ENCODE peak calls at places on chromosomes 16 and 17, in seven cellular contexts. U, T, J, S, D, Y and K are unnamed samples.
A peak's percentile ranks its signal among the peaks of the same experiment; 100 is the strongest.

GRCh38 chr16:68065716-68066305 is 19.4 kb upstream of the NFATC3 start:
- DNase-seq in U (no peak), Y (no peak), T (peak; percentile 82), S (peak; percentile 82), J (no peak), D (no peak), K (no peak)

GRCh38 chr17:48555616-48556533 is 11.0 kb upstream of the HOXB2 start:
- DNase-seq in Y (no peak), S (peak; percentile 63), T (peak; percentile 75), U (no peak), D (no peak), J (peak; percentile 74), K (no peak)

GRCh38 chr16:59881366-59881765 is 1147.2 kb upstream of the GOT2 start:
- DNase-seq in S (no peak), U (no peak), Y (no peak), J (no peak), D (no peak), T (no peak), K (no peak)

GRCh38 chr17:31096106-31096436 is 1.3 kb downstream of the NF1 start:
- DNase-seq in D (no peak), S (no peak), J (no peak), U (no peak), T (peak; percentile 28), Y (no peak), K (no peak)

GRCh38 chr16:47834485-47835024 is 321.2 kb downstream of the ABCC12 start:
- DNase-seq in J (no peak), Y (no peak), U (no peak), S (no peak), D (no peak), T (no peak), K (no peak)

GRCh38 chr16:22379656-22380055 is 5.2 kb upstream of the CDR2 start:
- DNase-seq in T (no peak), J (no peak), Y (no peak), S (no peak), U (no peak), D (no peak), K (no peak)

GRCh38 chr16:27822529-27823437 is 240.7 kb downstream of the GSG1L start:
- DNase-seq in Y (no peak), S (no peak), T (no peak), U (no peak), D (no peak), J (no peak), K (no peak)

GRCh38 chr16:27816561-27816960 is 247.0 kb downstream of the GSG1L start:
- DNase-seq in J (no peak), Y (no peak), U (no peak), S (no peak), D (no peak), T (no peak), K (no peak)

GRCh38 chr16:9123871-9124270 is 32.4 kb downstream of the HAPSTR1 start:
- DNase-seq in Y (no peak), U (no peak), S (no peak), J (no peak), T (no peak), D (no peak), K (no peak)

GRCh38 chr17:44872131-44872768 is 24.6 kb downstream of the HIGD1B start:
- DNase-seq in Y (no peak), D (no peak), U (no peak), J (no peak), S (no peak), T (peak; percentile 18), K (no peak)

GRCh38 chr17:42153919-42154491 is 784 bp downstream of the RAB5C start:
- DNase-seq in S (peak; percentile 29), J (no peak), T (peak; percentile 4), D (no peak), U (no peak), Y (no peak), K (no peak)

GRCh38 chr17:16923097-16923903 is 48.6 kb downstream of the TNFRSF13B start:
- DNase-seq in T (no peak), J (no peak), S (no peak), D (no peak), Y (no peak), U (no peak), K (no peak)

GRCh38 chr17:52297230-52298010 is 138.9 kb upstream of the CA10 start:
- DNase-seq in Y (no peak), J (peak; percentile 20), D (peak; percentile 72), T (no peak), S (no peak), U (no peak), K (no peak)

GRCh38 chr16:80580109-80580832 is 39.5 kb downstream of the DYNLRB2 start:
- DNase-seq in S (peak; percentile 45), D (no peak), J (no peak), U (peak; percentile 70), T (peak; percentile 74), Y (no peak), K (peak; percentile 92)

GRCh38 chr16:67672739-67673662 is 6.4 kb downstream of the C16orf86 start:
- DNase-seq in T (peak; percentile 72), D (peak; percentile 88), Y (peak; percentile 56), S (peak; percentile 67), U (peak; percentile 36), J (peak; percentile 74), K (no peak)

GRCh38 chr16:67884684-67885083 is at the start of gene NRN1L:
- DNase-seq in J (peak; percentile 92), Y (peak; percentile 79), T (peak; percentile 89), U (no peak), D (peak; percentile 97), S (peak; percentile 89), K (no peak)

GRCh38 chr17:44191941-44192496 is 5.2 kb downstream of the TMUB2 start:
- DNase-seq in Y (no peak), U (no peak), D (no peak), S (no peak), J (no peak), T (no peak), K (no peak)

GRCh38 chr17:75896360-75897075 is at the start of gene TRIM65:
- DNase-seq in Y (no peak), T (peak; percentile 75), S (peak; percentile 74), D (peak; percentile 88), U (peak; percentile 72), J (peak; percentile 91), K (peak; percentile 25)

GRCh38 chr17:82338858-82339633 is 5.5 kb upstream of the SECTM1 start:
- DNase-seq in Y (peak; percentile 30), J (no peak), T (peak; percentile 72), S (peak; percentile 71), U (no peak), D (no peak), K (no peak)

GRCh38 chr17:27310548-27311110 is 16.7 kb downstream of the WSB1 start:
- DNase-seq in D (no peak), T (no peak), U (no peak), Y (no peak), J (no peak), S (no peak), K (no peak)

GRCh38 chr17:5241861-5242671 is 7.4 kb upstream of the SCIMP start:
- DNase-seq in J (no peak), U (peak; percentile 58), Y (no peak), T (no peak), S (no peak), D (no peak), K (peak; percentile 66)
- H3K4me3 ChIP-seq in J (no peak overlapping the region), U (peak overlapping the region; percentile 64), Y (no peak overlapping the region), T (no peak overlapping the region), S (no peak overlapping the region), D (no peak overlapping the region), K (no peak overlapping the region)

GRCh38 chr17:50269477-50270429 is 4.5 kb upstream of the TMEM92 start:
- DNase-seq in T (peak; percentile 89), U (peak; percentile 51), S (peak; percentile 83), Y (peak; percentile 48), D (peak; percentile 73), J (peak; percentile 83), K (peak; percentile 34)
- H3K4me3 ChIP-seq in T (peak overlapping the region; percentile 7), U (no peak overlapping the region), S (peak overlapping the region; percentile 2), Y (peak overlapping the region; percentile 57), D (no peak overlapping the region), J (no peak overlapping the region), K (no peak overlapping the region)

GRCh38 chr17:79798296-79799173 is 1.7 kb upstream of the CBX8 start:
- DNase-seq in S (no peak), D (no peak), Y (no peak), U (no peak), J (peak; percentile 30), T (no peak), K (no peak)

GRCh38 chr17:79801156-79802038 is 4.5 kb upstream of the CBX8 start:
- DNase-seq in D (no peak), T (peak; percentile 52), Y (no peak), S (no peak), U (no peak), J (no peak), K (no peak)

GRCh38 chr17:79800325-79801155 is 3.7 kb upstream of the CBX8 start:
- DNase-seq in Y (no peak), D (peak; percentile 52), T (peak; percentile 69), S (peak; percentile 39), J (peak; percentile 87), U (no peak), K (no peak)

GRCh38 chr17:79799174-79799537 is 2.3 kb upstream of the CBX8 start:
- DNase-seq in D (no peak), Y (no peak), J (no peak), S (no peak), U (no peak), T (no peak), K (no peak)

GRCh38 chr17:79799538-79800324 is 2.9 kb upstream of the CBX8 start:
- DNase-seq in U (no peak), D (no peak), J (peak; percentile 33), T (no peak), S (no peak), Y (no peak), K (no peak)
- H3K4me3 ChIP-seq in U (no peak overlapping the region), D (peak overlapping the region; percentile 42), J (peak overlapping the region; percentile 45), T (no peak overlapping the region), S (no peak overlapping the region), Y (no peak overlapping the region), K (no peak overlapping the region)

GRCh38 chr17:65562206-65562531 is 721 bp upstream of the AXIN2 start:
- DNase-seq in D (no peak), T (no peak), Y (no peak), S (no peak), U (no peak), J (no peak), K (no peak)
- H3K4me3 ChIP-seq in D (peak overlapping the region; percentile 57), T (peak overlapping the region; percentile 71), Y (peak overlapping the region; percentile 60), S (no peak overlapping the region), U (peak overlapping the region; percentile 64), J (peak overlapping the region; percentile 72), K (no peak overlapping the region)

GRCh38 chr16:75916431-75916830 is 190.1 kb upstream of the CPHXL start:
- DNase-seq in Y (no peak), J (no peak), D (no peak), S (no peak), T (no peak), U (no peak), K (no peak)
- H3K4me3 ChIP-seq in Y (no peak overlapping the region), J (no peak overlapping the region), D (no peak overlapping the region), S (no peak overlapping the region), T (no peak overlapping the region), U (no peak overlapping the region), K (no peak overlapping the region)

DNA sequence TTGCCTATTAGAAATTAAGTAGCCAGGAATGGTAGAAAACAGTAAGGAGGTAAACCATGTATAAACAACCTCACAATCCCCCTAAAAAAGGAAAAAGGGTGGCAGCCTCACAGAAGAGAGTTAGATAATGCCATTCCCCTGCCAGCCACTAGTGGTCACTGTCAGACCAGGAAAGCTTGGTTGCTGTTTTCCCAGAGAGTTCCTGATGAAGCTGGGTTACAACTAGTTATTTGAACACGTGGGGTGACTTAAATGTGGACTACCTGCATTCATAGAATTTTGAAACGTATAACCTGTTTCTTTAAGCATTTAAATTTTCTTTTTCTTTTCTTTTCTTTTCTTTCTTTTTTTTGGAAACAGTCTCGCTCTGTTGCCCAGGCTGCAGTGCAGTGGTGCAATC is 5.8 kb downstream of the GPRC5C start:
- DNase-seq in D (no peak), S (no peak), U (no peak), T (no peak), J (peak; percentile 57), Y (no peak), K (no peak)
- H3K4me3 ChIP-seq in D (no peak overlapping the region), S (no peak overlapping the region), U (no peak overlapping the region), T (no peak overlapping the region), J (no peak overlapping the region), Y (no peak overlapping the region), K (no peak overlapping the region)